ENCODE peak calls at places on chromosomes 2 and 18, in five cellular contexts. One of them, this sample, is unnamed.

GRCh38 chr18:74682998-74683311 is 85.3 kb downstream of the ZNF407 start:
- DNase-seq in effector memory CD8-positive, alpha-beta T cell: no peak
- DNase-seq in LoVo: no peak
- DNase-seq in hippocampal formation: no peak
- DNase-seq in neural crest cell: no peak
- DNase-seq in this sample: no peak

GRCh38 chr18:73980289-73980979 is 167.2 kb downstream of the FBXO15 start:
- DNase-seq in effector memory CD8-positive, alpha-beta T cell: no peak
- DNase-seq in neural crest cell: peak
- DNase-seq in hippocampal formation: peak
- DNase-seq in LoVo: peak
- DNase-seq in this sample: no peak

GRCh38 chr2:97715951-97716694 is 2.7 kb downstream of the ZAP70 start:
- DNase-seq in effector memory CD8-positive, alpha-beta T cell: no peak
- DNase-seq in neural crest cell: no peak
- DNase-seq in hippocampal formation: no peak
- DNase-seq in LoVo: no peak
- DNase-seq in this sample: no peak

GRCh38 chr2:205660521-205661124 is 21.7 kb upstream of the NRP2 start:
- DNase-seq in neural crest cell: no peak
- DNase-seq in hippocampal formation: no peak
- DNase-seq in effector memory CD8-positive, alpha-beta T cell: no peak
- DNase-seq in LoVo: no peak
- DNase-seq in this sample: no peak

GRCh38 chr2:109701362-109701761 is 87.2 kb downstream of the SOWAHC start:
- DNase-seq in hippocampal formation: no peak
- DNase-seq in LoVo: no peak
- DNase-seq in effector memory CD8-positive, alpha-beta T cell: no peak
- DNase-seq in neural crest cell: no peak
- DNase-seq in this sample: no peak

GRCh38 chr2:222864296-222864695 is 3.5 kb downstream of the ACSL3 start:
- DNase-seq in hippocampal formation: no peak
- DNase-seq in LoVo: peak
- DNase-seq in effector memory CD8-positive, alpha-beta T cell: no peak
- DNase-seq in neural crest cell: no peak
- DNase-seq in this sample: no peak

GRCh38 chr2:112795720-112796119 is 11.4 kb upstream of the IL1A start:
- DNase-seq in effector memory CD8-positive, alpha-beta T cell: no peak
- DNase-seq in LoVo: no peak
- DNase-seq in hippocampal formation: no peak
- DNase-seq in neural crest cell: no peak
- DNase-seq in this sample: peak

GRCh38 chr2:80858955-80859354 is 554.4 kb upstream of the LRRTM1 start:
- DNase-seq in hippocampal formation: no peak
- DNase-seq in effector memory CD8-positive, alpha-beta T cell: no peak
- DNase-seq in LoVo: peak
- DNase-seq in neural crest cell: no peak
- DNase-seq in this sample: no peak

GRCh38 chr2:206163251-206163880 is 3.7 kb downstream of the EEF1B2 start:
- DNase-seq in effector memory CD8-positive, alpha-beta T cell: no peak
- DNase-seq in hippocampal formation: no peak
- DNase-seq in LoVo: no peak
- DNase-seq in neural crest cell: no peak
- DNase-seq in this sample: no peak

GRCh38 chr18:44592639-44593038 is 88.0 kb upstream of the SETBP1 start:
- DNase-seq in hippocampal formation: no peak
- DNase-seq in effector memory CD8-positive, alpha-beta T cell: no peak
- DNase-seq in neural crest cell: no peak
- DNase-seq in LoVo: no peak
- DNase-seq in this sample: no peak

GRCh38 chr2:105792561-105792960 is 47.8 kb downstream of the NCK2 start:
- DNase-seq in LoVo: no peak
- DNase-seq in neural crest cell: no peak
- DNase-seq in effector memory CD8-positive, alpha-beta T cell: no peak
- DNase-seq in hippocampal formation: no peak
- DNase-seq in this sample: no peak

GRCh38 chr18:72878561-72878960 is 10.8 kb upstream of the NETO1 start:
- DNase-seq in hippocampal formation: no peak
- DNase-seq in LoVo: no peak
- DNase-seq in effector memory CD8-positive, alpha-beta T cell: no peak
- DNase-seq in neural crest cell: no peak
- DNase-seq in this sample: no peak

GRCh38 chr2:189466656-189467055 is 25.4 kb downstream of the WDR75 start:
- DNase-seq in hippocampal formation: no peak
- DNase-seq in neural crest cell: no peak
- DNase-seq in effector memory CD8-positive, alpha-beta T cell: no peak
- DNase-seq in LoVo: no peak
- DNase-seq in this sample: no peak

GRCh38 chr2:142131016-142131714 is at the start of gene LRP1B:
- DNase-seq in effector memory CD8-positive, alpha-beta T cell: no peak
- DNase-seq in neural crest cell: peak
- DNase-seq in hippocampal formation: peak
- DNase-seq in LoVo: no peak
- DNase-seq in this sample: no peak

GRCh38 chr18:24397694-24398365 is at the start of gene OSBPL1A:
- DNase-seq in effector memory CD8-positive, alpha-beta T cell: peak
- DNase-seq in neural crest cell: peak
- DNase-seq in hippocampal formation: peak
- DNase-seq in LoVo: peak
- DNase-seq in this sample: peak

GRCh38 chr2:145106293-145106692 is 586.4 kb upstream of the ZEB2 start:
- DNase-seq in neural crest cell: no peak
- DNase-seq in LoVo: no peak
- DNase-seq in hippocampal formation: no peak
- DNase-seq in effector memory CD8-positive, alpha-beta T cell: no peak
- DNase-seq in this sample: no peak

GRCh38 chr2:239611222-239611795 is 210.5 kb upstream of the HDAC4 start:
- DNase-seq in hippocampal formation: no peak
- DNase-seq in LoVo: no peak
- DNase-seq in neural crest cell: no peak
- DNase-seq in effector memory CD8-positive, alpha-beta T cell: no peak
- DNase-seq in this sample: no peak

GRCh38 chr2:10447300-10448207 is 573 bp downstream of the ODC1 start:
- DNase-seq in effector memory CD8-positive, alpha-beta T cell: peak
- DNase-seq in hippocampal formation: peak
- DNase-seq in neural crest cell: no peak
- DNase-seq in LoVo: peak
- DNase-seq in this sample: peak

GRCh38 chr2:80002112-80002511 is 302.4 kb downstream of the LRRTM1 start:
- DNase-seq in hippocampal formation: no peak
- DNase-seq in LoVo: no peak
- DNase-seq in neural crest cell: no peak
- DNase-seq in effector memory CD8-positive, alpha-beta T cell: no peak
- DNase-seq in this sample: no peak

GRCh38 chr18:49677762-49678398 is 116.0 kb downstream of the LIPG start:
- DNase-seq in hippocampal formation: no peak
- DNase-seq in effector memory CD8-positive, alpha-beta T cell: no peak
- DNase-seq in LoVo: no peak
- DNase-seq in neural crest cell: peak
- DNase-seq in this sample: no peak

GRCh38 chr2:181190711-181191110 is 210.3 kb downstream of the UBE2E3 start:
- DNase-seq in neural crest cell: no peak
- DNase-seq in effector memory CD8-positive, alpha-beta T cell: no peak
- DNase-seq in hippocampal formation: no peak
- DNase-seq in LoVo: no peak
- DNase-seq in this sample: no peak

GRCh38 chr2:53964237-53964952 is 6.4 kb downstream of the PSME4 start:
- DNase-seq in effector memory CD8-positive, alpha-beta T cell: no peak
- DNase-seq in LoVo: no peak
- DNase-seq in neural crest cell: no peak
- DNase-seq in hippocampal formation: no peak
- DNase-seq in this sample: no peak

GRCh38 chr2:241036397-241036963 is 38.1 kb downstream of the SNED1 start:
- DNase-seq in neural crest cell: no peak
- DNase-seq in LoVo: peak
- DNase-seq in hippocampal formation: no peak
- DNase-seq in effector memory CD8-positive, alpha-beta T cell: peak
- DNase-seq in this sample: no peak

GRCh38 chr2:1728821-1729220 is 15.5 kb downstream of the PXDN start:
- DNase-seq in hippocampal formation: no peak
- DNase-seq in effector memory CD8-positive, alpha-beta T cell: no peak
- DNase-seq in LoVo: no peak
- DNase-seq in neural crest cell: no peak
- DNase-seq in this sample: no peak

GRCh38 chr2:240329116-240329665 is 106.3 kb upstream of the GPC1 start:
- DNase-seq in neural crest cell: no peak
- DNase-seq in effector memory CD8-positive, alpha-beta T cell: no peak
- DNase-seq in LoVo: no peak
- DNase-seq in hippocampal formation: no peak
- DNase-seq in this sample: no peak

GRCh38 chr2:86072271-86072858 is 33.3 kb downstream of the POLR1A start:
- DNase-seq in effector memory CD8-positive, alpha-beta T cell: no peak
- DNase-seq in hippocampal formation: peak
- DNase-seq in LoVo: no peak
- DNase-seq in neural crest cell: no peak
- DNase-seq in this sample: no peak

GRCh38 chr2:201136889-201137321 is 20.9 kb downstream of the CFLAR start:
- DNase-seq in neural crest cell: no peak
- DNase-seq in LoVo: no peak
- DNase-seq in effector memory CD8-positive, alpha-beta T cell: no peak
- DNase-seq in hippocampal formation: no peak
- DNase-seq in this sample: no peak

GRCh38 chr2:37829202-37829601 is 95.9 kb upstream of the RMDN2 start:
- DNase-seq in effector memory CD8-positive, alpha-beta T cell: no peak
- DNase-seq in LoVo: no peak
- DNase-seq in hippocampal formation: no peak
- DNase-seq in neural crest cell: no peak
- DNase-seq in this sample: peak

GRCh38 chr2:222734690-222735014 is 63.2 kb downstream of the MOGAT1 start:
- DNase-seq in hippocampal formation: no peak
- DNase-seq in effector memory CD8-positive, alpha-beta T cell: no peak
- DNase-seq in neural crest cell: no peak
- DNase-seq in LoVo: no peak
- DNase-seq in this sample: no peak

GRCh38 chr2:6237261-6237660 is 545.1 kb downstream of the SOX11 start:
- DNase-seq in neural crest cell: no peak
- DNase-seq in LoVo: no peak
- DNase-seq in effector memory CD8-positive, alpha-beta T cell: no peak
- DNase-seq in hippocampal formation: no peak
- DNase-seq in this sample: no peak

GRCh38 chr2:201953386-201953785 is 80.3 kb upstream of the FZD7 start:
- DNase-seq in hippocampal formation: no peak
- DNase-seq in effector memory CD8-positive, alpha-beta T cell: no peak
- DNase-seq in neural crest cell: no peak
- DNase-seq in LoVo: no peak
- DNase-seq in this sample: no peak

GRCh38 chr2:30255466-30256408 is 24.4 kb downstream of the LBH start:
- DNase-seq in hippocampal formation: no peak
- DNase-seq in LoVo: no peak
- DNase-seq in effector memory CD8-positive, alpha-beta T cell: no peak
- DNase-seq in neural crest cell: no peak
- DNase-seq in this sample: no peak

GRCh38 chr18:11872479-11873136 is 21.4 kb downstream of the CHMP1B start:
- DNase-seq in effector memory CD8-positive, alpha-beta T cell: no peak
- DNase-seq in hippocampal formation: no peak
- DNase-seq in LoVo: peak
- DNase-seq in neural crest cell: no peak
- DNase-seq in this sample: no peak

This sample was measured in GDM1.